ENCODE peak calls at places on chromosomes 6 and 20, in six cellular contexts. V is HTR-8/SVneo; G is NCI-H1694; R is central memory CD4-positive, alpha-beta T cell; D is neural progenitor cell; E is amniotic stem cell. P is an unnamed sample.

GRCh38 chr6:157530126-157530525 is 149.1 kb downstream of the ZDHHC14 start:
- DNase-seq in V (no peak), R (no peak), G (no peak), D (no peak), E (no peak), P (no peak)

GRCh38 chr6:111589366-111589765 is 16.3 kb downstream of the TRAF3IP2 start:
- DNase-seq in D (no peak), E (peak; percentile 63), G (no peak), V (peak; percentile 82), R (no peak), P (no peak)

GRCh38 chr6:152859225-152859624 is 108.6 kb downstream of the VIP start:
- DNase-seq in R (no peak), G (no peak), D (no peak), V (no peak), E (no peak), P (no peak)

GRCh38 chr20:59013959-59014608 is 5.1 kb upstream of the TUBB1 start:
- DNase-seq in V (no peak), D (no peak), E (no peak), R (peak; percentile 58), G (no peak), P (no peak)

GRCh38 chr6:110039364-110039995 is 61.4 kb downstream of the GPR6 start:
- DNase-seq in R (peak; percentile 71), D (peak; percentile 90), G (peak; percentile 34), E (peak; percentile 20), V (peak; percentile 68), P (peak; percentile 75)

GRCh38 chr20:54000262-54000661 is 70.1 kb downstream of the BCAS1 start:
- DNase-seq in R (no peak), E (no peak), D (no peak), G (no peak), V (no peak), P (no peak)

GRCh38 chr6:76706566-76706965 is 634.1 kb upstream of the IMPG1 start:
- DNase-seq in G (no peak), R (no peak), D (no peak), E (no peak), V (no peak), P (no peak)

GRCh38 chr6:80331522-80331921 is 225.1 kb downstream of the BCKDHB start:
- DNase-seq in G (peak; percentile 12), E (no peak), V (no peak), R (no peak), D (peak; percentile 28), P (no peak)

GRCh38 chr20:25390538-25391528 is at the start of gene ABHD12:
- DNase-seq in G (peak; percentile 72), D (peak; percentile 98), V (peak; percentile 90), R (peak; percentile 92), E (peak; percentile 91), P (peak; percentile 95)

GRCh38 chr6:108004861-108005260 is 46.9 kb upstream of the SEC63 start:
- DNase-seq in G (no peak), E (no peak), R (no peak), V (no peak), D (no peak), P (no peak)

GRCh38 chr20:47133809-47134456 is 222.6 kb downstream of the ZMYND8 start:
- DNase-seq in G (no peak), D (no peak), V (peak; percentile 86), R (no peak), E (no peak), P (no peak)

GRCh38 chr6:41939091-41939847 is 2.3 kb downstream of the CCND3 start:
- DNase-seq in D (peak; percentile 50), V (no peak), G (no peak), E (no peak), R (no peak), P (no peak)

GRCh38 chr6:90103056-90103793 is 193.4 kb downstream of the BACH2 start:
- DNase-seq in G (no peak), D (no peak), V (no peak), E (no peak), R (peak; percentile 42), P (no peak)

GRCh38 chr6:332671-333070 is 40.4 kb downstream of the DUSP22 start:
- DNase-seq in V (no peak), R (no peak), E (no peak), D (no peak), G (no peak), P (no peak)

GRCh38 chr6:143878272-143878760 is 14.0 kb downstream of the ZC2HC1B start:
- DNase-seq in G (no peak), V (no peak), R (no peak), E (no peak), D (no peak), P (no peak)

GRCh38 chr20:5612476-5613291 is 137.5 kb upstream of the SHLD1 start:
- DNase-seq in E (peak; percentile 66), D (no peak), V (no peak), G (no peak), R (no peak), P (no peak)

GRCh38 chr6:164693934-164694333 is 615.5 kb downstream of the C6orf118 start:
- DNase-seq in R (no peak), V (no peak), D (peak; percentile 28), G (no peak), E (no peak), P (peak; percentile 42)

GRCh38 chr20:55953201-55953600 is 52.1 kb downstream of the CBLN4 start:
- DNase-seq in R (no peak), V (no peak), E (no peak), G (no peak), D (no peak), P (no peak)

GRCh38 chr6:166204852-166205650 is 37.4 kb upstream of the TBXT start:
- DNase-seq in E (no peak), R (no peak), D (peak; percentile 27), V (no peak), G (no peak), P (no peak)

GRCh38 chr20:59291740-59292139 is 8.7 kb upstream of the EDN3 start:
- DNase-seq in V (no peak), R (no peak), E (no peak), D (no peak), G (no peak), P (no peak)

GRCh38 chr20:12925214-12925755 is 83.5 kb upstream of the SPTLC3 start:
- DNase-seq in V (peak; percentile 48), G (peak; percentile 77), R (peak; percentile 1), D (peak; percentile 88), E (peak; percentile 76), P (peak; percentile 82)

GRCh38 chr6:53320964-53321363 is 27.8 kb downstream of the ELOVL5 start:
- DNase-seq in E (no peak), R (no peak), G (no peak), D (no peak), V (no peak), P (peak; percentile 55)

GRCh38 chr6:86010915-86011786 is 368.5 kb upstream of the SYNCRIP start:
- DNase-seq in D (no peak), G (no peak), R (no peak), V (no peak), E (no peak), P (no peak)

GRCh38 chr6:90887764-90888163 is 300.9 kb upstream of the MAP3K7 start:
- DNase-seq in E (no peak), G (no peak), V (no peak), D (no peak), R (no peak), P (no peak)

GRCh38 chr6:142279350-142280180 is 22.2 kb upstream of the ADGRG6 start:
- DNase-seq in D (no peak), V (peak; percentile 68), G (no peak), E (no peak), R (no peak), P (no peak)

GRCh38 chr20:63536241-63536977 is 767 bp downstream of the PTK6 start:
- DNase-seq in R (no peak), D (no peak), G (no peak), E (no peak), V (no peak), P (no peak)

GRCh38 chr20:24756292-24757025 is 192.6 kb upstream of the CST7 start:
- DNase-seq in E (no peak), D (no peak), V (no peak), R (no peak), G (no peak), P (no peak)

GRCh38 chr6:159168536-159169192 is 536 bp upstream of the FNDC1 start:
- DNase-seq in E (no peak), D (peak; percentile 91), G (no peak), R (no peak), V (peak; percentile 59), P (peak; percentile 5)

GRCh38 chr6:56730663-56731529 is 88.2 kb upstream of the DST start:
- DNase-seq in R (no peak), E (peak; percentile 44), D (no peak), G (no peak), V (peak; percentile 57), P (no peak)

GRCh38 chr20:63376283-63377250 is 15.4 kb upstream of the CHRNA4 start:
- DNase-seq in R (no peak), E (no peak), V (no peak), G (no peak), D (no peak), P (no peak)

GRCh38 chr6:162899148-162899547 is 171.4 kb downstream of the PACRG start:
- DNase-seq in R (no peak), D (no peak), V (peak; percentile 5), G (no peak), E (no peak), P (no peak)

GRCh38 chr6:109772961-109773431 is 81.9 kb downstream of the FIG4 start:
- DNase-seq in E (no peak), G (no peak), R (no peak), V (no peak), D (no peak), P (peak; percentile 48)

GRCh38 chr20:25540273-25540672 is 45.1 kb downstream of the NINL start:
- DNase-seq in G (no peak), V (no peak), D (peak; percentile 65), R (no peak), E (no peak), P (peak; percentile 81)

GRCh38 chr20:36112112-36112511 is 42.4 kb upstream of the EPB41L1 start:
- DNase-seq in E (no peak), D (no peak), G (no peak), V (no peak), R (no peak), P (no peak)